ENCODE peak calls at places on chromosome 17, in ten cellular contexts. G is NCI-H1694 treated with DMSO at 0.1 percent for 48 hours, C is cardiac fibroblast, W is WERI-Rb-1, Y is adrenal gland, S is EL, N is astrocyte of the hippocampus, I is GM23248, X is mucosa of gallbladder, P is HuH-7.5. U is an unnamed sample.

GRCh38 chr17:32810690-32811089 is 66.2 kb downstream of the MYO1D start:
- DNase-seq in G (no peak), C (no peak), W (no peak), Y (no peak), S (no peak), N (no peak), I (no peak), X (no peak), P (no peak), U (no peak)

GRCh38 chr17:81242421-81243332 is 3.6 kb downstream of the NDUFAF8 start:
- DNase-seq in G (no peak), C (no peak), W (no peak), Y (no peak), S (no peak), N (no peak), I (no peak), X (no peak), P (no peak), U (no peak)

GRCh38 chr17:72118588-72119279 is 2.1 kb upstream of the SOX9 start:
- DNase-seq in G (peak), C (peak), W (peak), Y (peak), S (peak), N (peak), I (peak), X (peak), P (peak), U (peak)

GRCh38 chr17:378068-378467 is 25.5 kb upstream of the RPH3AL start:
- DNase-seq in G (no peak), C (no peak), W (no peak), Y (no peak), S (no peak), N (no peak), I (no peak), X (no peak), P (no peak), U (no peak)

GRCh38 chr17:52395308-52395707 is 236.8 kb upstream of the CA10 start:
- DNase-seq in G (no peak), C (no peak), W (no peak), Y (no peak), S (no peak), N (no peak), I (no peak), X (no peak), P (no peak), U (no peak)

GRCh38 chr17:61496174-61496956 is 44.1 kb downstream of the TBX4 start:
- DNase-seq in G (no peak), C (no peak), W (no peak), Y (no peak), S (no peak), N (no peak), I (no peak), X (no peak), P (no peak), U (no peak)

GRCh38 chr17:65797101-65797500 is 235.7 kb upstream of the AXIN2 start:
- DNase-seq in G (no peak), C (no peak), W (no peak), Y (no peak), S (no peak), N (no peak), I (peak), X (no peak), P (no peak), U (no peak)

GRCh38 chr17:83193336-83194188 is 114.2 kb downstream of the METRNL start:
- DNase-seq in G (no peak), C (peak), W (no peak), Y (no peak), S (no peak), N (peak), I (peak), X (no peak), P (no peak), U (no peak)

GRCh38 chr17:18026408-18026776 is 12.6 kb downstream of the ATPAF2 start:
- DNase-seq in G (peak), C (peak), W (no peak), Y (no peak), S (peak), N (peak), I (peak), X (no peak), P (no peak), U (peak)

GRCh38 chr17:50279181-50279526 is 4.9 kb downstream of the TMEM92 start:
- DNase-seq in G (no peak), C (peak), W (no peak), Y (peak), S (peak), N (peak), I (peak), X (no peak), P (no peak), U (no peak)

GRCh38 chr17:2266045-2266864 is 37.3 kb downstream of the SMG6 start:
- DNase-seq in G (no peak), C (no peak), W (no peak), Y (peak), S (no peak), N (no peak), I (no peak), X (peak), P (no peak), U (no peak)

GRCh38 chr17:61783556-61784304 is 79.6 kb downstream of the BRIP1 start:
- DNase-seq in G (no peak), C (no peak), W (no peak), Y (no peak), S (no peak), N (no peak), I (no peak), X (no peak), P (no peak), U (no peak)

GRCh38 chr17:61279476-61280145 is 120.0 kb upstream of the TBX2 start:
- DNase-seq in G (no peak), C (peak), W (no peak), Y (no peak), S (no peak), N (peak), I (peak), X (no peak), P (no peak), U (peak)

GRCh38 chr17:49603720-49604119 is 28.0 kb downstream of the NXPH3 start:
- DNase-seq in G (no peak), C (peak), W (no peak), Y (no peak), S (no peak), N (peak), I (peak), X (no peak), P (no peak), U (no peak)

GRCh38 chr17:79500738-79501533 is 109.9 kb downstream of the RBFOX3 start:
- DNase-seq in G (no peak), C (no peak), W (no peak), Y (no peak), S (no peak), N (no peak), I (no peak), X (no peak), P (no peak), U (no peak)

GRCh38 chr17:73341350-73342056 is 29.7 kb upstream of the CDC42EP4 start:
- DNase-seq in G (no peak), C (no peak), W (no peak), Y (no peak), S (no peak), N (no peak), I (no peak), X (no peak), P (no peak), U (peak)

GRCh38 chr17:61404702-61405046 is 5.0 kb downstream of the TBX2 start:
- DNase-seq in G (no peak), C (peak), W (no peak), Y (no peak), S (no peak), N (no peak), I (no peak), X (no peak), P (no peak), U (no peak)

GRCh38 chr17:48051706-48052486 is 3.7 kb downstream of the NFE2L1 start:
- DNase-seq in G (no peak), C (peak), W (no peak), Y (peak), S (peak), N (peak), I (peak), X (peak), P (no peak), U (no peak)

GRCh38 chr17:31074772-31075538 is 19.8 kb upstream of the NF1 start:
- DNase-seq in G (no peak), C (peak), W (no peak), Y (no peak), S (peak), N (peak), I (peak), X (no peak), P (no peak), U (no peak)

GRCh38 chr17:64774888-64775600 is 112.9 kb upstream of the SMURF2 start:
- DNase-seq in G (no peak), C (no peak), W (no peak), Y (no peak), S (no peak), N (no peak), I (no peak), X (no peak), P (no peak), U (no peak)

GRCh38 chr17:17545031-17545820 is 46.3 kb downstream of the PEMT start:
- DNase-seq in G (no peak), C (peak), W (no peak), Y (no peak), S (peak), N (peak), I (peak), X (no peak), P (no peak), U (no peak)

GRCh38 chr17:65588194-65588808 is 26.9 kb upstream of the AXIN2 start:
- DNase-seq in G (no peak), C (no peak), W (no peak), Y (peak), S (no peak), N (no peak), I (no peak), X (peak), P (peak), U (no peak)

U was measured in NCI-H524.